ENCODE peak calls at places on chromosomes 11 and 22, in six cellular contexts. A is A549; G is NCI-H1105; Y is CD8-positive, alpha-beta T cell; L is left ventricle myocardium inferior; U is Peyer's patch. X is an unnamed sample.

GRCh38 chr22:31243339-31244043 is 31.4 kb downstream of the LIMK2 start:
- DNase-seq in U (no peak), Y (no peak), G (no peak), A (no peak), L (no peak), X (peak)

GRCh38 chr11:84249344-84250135 is 963.4 kb upstream of the CCDC90B start:
- DNase-seq in Y (no peak), L (no peak), A (no peak), U (no peak), G (no peak), X (no peak)

GRCh38 chr11:64598106-64598796 is 7.2 kb downstream of the SLC22A12 start:
- DNase-seq in L (no peak), A (no peak), U (peak), Y (no peak), G (no peak), X (no peak)

GRCh38 chr11:1929621-1930447 is 10.3 kb downstream of the TNNT3 start:
- DNase-seq in Y (no peak), L (no peak), A (no peak), U (peak), G (no peak), X (no peak)

GRCh38 chr22:24525416-24526037 is 29.4 kb downstream of the GUCD1 start:
- DNase-seq in U (peak), G (peak), A (peak), L (peak), Y (peak), X (peak)

GRCh38 chr11:33980896-33981295 is 70.6 kb upstream of the CAPRIN1 start:
- DNase-seq in Y (no peak), U (no peak), L (no peak), G (peak), A (no peak), X (no peak)

GRCh38 chr22:33971561-33971961 is 51.3 kb upstream of the LARGE1 start:
- DNase-seq in A (no peak), L (no peak), U (no peak), G (no peak), Y (no peak), X (no peak)

GRCh38 chr11:110921742-110922200 is 209.5 kb upstream of the ARHGAP20 start:
- DNase-seq in L (no peak), A (no peak), G (no peak), Y (no peak), U (no peak), X (no peak)

GRCh38 chr22:30453731-30454510 is 17.9 kb downstream of the SEC14L3 start:
- DNase-seq in Y (no peak), L (no peak), G (no peak), A (no peak), U (no peak), X (no peak)

GRCh38 chr11:64790205-64791095 is 12.1 kb upstream of the SF1 start:
- DNase-seq in L (no peak), A (no peak), U (no peak), G (no peak), Y (no peak), X (peak)

GRCh38 chr22:47740109-47740805 is 977.8 kb downstream of the TBC1D22A start:
- DNase-seq in L (no peak), Y (no peak), G (no peak), U (no peak), A (no peak), X (no peak)

X was measured in Caco-2.